ENCODE peak calls at places on chromosomes 16 and 17, in six cellular contexts. T is endothelial cell of umbilical vein, H is PC-3, Z is Karpas-422, G is HCT116, A is K562. M is an unnamed sample.

GRCh38 chr17:39485555-39485954 is 24.3 kb downstream of the CDK12 start:
- DNase-seq in T (no peak), H (peak), Z (no peak), G (peak), A (no peak), M (peak)

GRCh38 chr17:57625957-57626356 is 119.1 kb downstream of the CCDC182 start:
- DNase-seq in T (no peak), H (no peak), Z (no peak), G (no peak), A (no peak), M (no peak)

GRCh38 chr16:2179107-2179501 is 17.3 kb downstream of the CASKIN1 start:
- DNase-seq in T (no peak), H (no peak), Z (no peak), G (no peak), A (no peak), M (no peak)

GRCh38 chr16:67770371-67770991 is 35.9 kb downstream of the RANBP10 start:
- DNase-seq in T (peak), H (no peak), Z (no peak), G (no peak), A (no peak), M (no peak)

GRCh38 chr16:27401768-27402568 is at the start of gene IL21R:
- DNase-seq in T (no peak), H (no peak), Z (peak), G (no peak), A (peak), M (no peak)

GRCh38 chr17:1627219-1627986 is 1.2 kb downstream of the SLC43A2 start:
- DNase-seq in T (no peak), H (no peak), Z (peak), G (no peak), A (peak), M (no peak)

GRCh38 chr16:72285324-72285723 is 113.4 kb upstream of the PMFBP1 start:
- DNase-seq in T (no peak), H (no peak), Z (no peak), G (no peak), A (no peak), M (no peak)

GRCh38 chr17:7294614-7295153 is at the start of gene YBX2:
- DNase-seq in T (peak), H (peak), Z (peak), G (peak), A (no peak), M (no peak)

GRCh38 chr17:17913695-17914332 is 58.4 kb downstream of the TOM1L2 start:
- DNase-seq in T (peak), H (peak), Z (no peak), G (peak), A (peak), M (peak)

GRCh38 chr17:30379303-30380105 is 777 bp downstream of the CPD start:
- DNase-seq in T (peak), H (no peak), Z (peak), G (no peak), A (peak), M (no peak)

GRCh38 chr16:79069118-79069517 is 531.4 kb downstream of the MAF start:
- DNase-seq in T (no peak), H (no peak), Z (no peak), G (no peak), A (no peak), M (no peak)

GRCh38 chr17:66885417-66885816 is 50.5 kb downstream of the CACNG5 start:
- DNase-seq in T (no peak), H (no peak), Z (no peak), G (no peak), A (no peak), M (no peak)

GRCh38 chr17:50361561-50362480 is 11.2 kb downstream of the MRPL27 start:
- DNase-seq in T (peak), H (peak), Z (peak), G (peak), A (peak), M (no peak)

GRCh38 chr17:65228287-65228686 is 91.1 kb downstream of the RGS9 start:
- DNase-seq in T (no peak), H (no peak), Z (no peak), G (no peak), A (no peak), M (no peak)

GRCh38 chr17:68239967-68240366 is 7.9 kb upstream of the AMZ2 start:
- DNase-seq in T (no peak), H (no peak), Z (peak), G (no peak), A (no peak), M (no peak)
- H3K4me3 ChIP-seq in T (no peak), H (no peak), Z (peak), G (no peak), A (no peak), M (no peak)

DNA sequence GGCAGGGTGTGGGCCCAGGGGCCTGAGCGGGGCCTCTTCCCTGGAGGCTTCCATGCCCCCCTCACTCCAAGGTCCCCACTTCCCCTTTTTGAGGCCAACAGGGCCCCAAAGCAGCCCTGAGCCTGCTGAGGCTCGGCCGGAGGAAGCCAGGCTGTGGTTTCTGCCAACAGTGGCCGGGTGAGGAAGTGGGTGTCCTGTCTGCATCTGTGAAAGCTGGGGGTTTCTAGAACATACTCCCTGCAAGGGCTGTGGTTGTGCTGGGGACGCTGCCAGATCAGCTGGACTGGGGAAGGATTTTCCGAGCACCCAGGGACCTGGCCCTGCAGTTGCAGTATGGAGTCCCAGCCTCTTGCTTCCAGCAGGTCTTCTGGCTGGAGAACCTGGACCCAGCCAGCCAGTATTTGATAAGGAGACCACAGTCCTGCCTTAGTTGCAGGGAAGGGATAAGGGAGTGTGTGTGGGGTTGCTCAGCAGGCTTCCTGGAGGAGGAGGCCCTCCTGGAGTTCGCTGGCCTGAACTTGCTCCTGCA is 15.7 kb downstream of the ADCY7 start:
- DNase-seq in T (no peak), H (no peak), Z (peak), G (no peak), A (peak), M (no peak)
- H3K4me2 ChIP-seq in T (no peak), H (no peak), Z (peak), G (no peak), A (peak), M (no peak)

GRCh38 chr17:72117748-72118587 is 2.9 kb upstream of the SOX9 start:
- DNase-seq in T (no peak), H (no peak), Z (no peak), G (no peak), A (no peak), M (no peak)

GRCh38 chr17:72117470-72117747 is 3.4 kb upstream of the SOX9 start:
- DNase-seq in T (no peak), H (no peak), Z (no peak), G (no peak), A (no peak), M (no peak)

GRCh38 chr17:72113751-72114150 is 7.1 kb upstream of the SOX9 start:
- DNase-seq in T (no peak), H (no peak), Z (no peak), G (no peak), A (no peak), M (no peak)

GRCh38 chr17:72116692-72117469 is 3.9 kb upstream of the SOX9 start:
- DNase-seq in T (no peak), H (no peak), Z (no peak), G (no peak), A (no peak), M (no peak)

GRCh38 chr17:72115789-72116520 is 4.9 kb upstream of the SOX9 start:
- DNase-seq in T (no peak), H (no peak), Z (no peak), G (no peak), A (no peak), M (no peak)
- H3K4me3 ChIP-seq in T (no peak), H (no peak), Z (no peak), G (no peak), A (no peak), M (peak)

GRCh38 chr17:76024353-76024752 is 2.8 kb downstream of the EVPL start:
- DNase-seq in T (no peak), H (no peak), Z (no peak), G (no peak), A (no peak), M (no peak)

GRCh38 chr17:76025294-76025693 is 1.8 kb downstream of the EVPL start:
- DNase-seq in T (no peak), H (no peak), Z (no peak), G (no peak), A (no peak), M (no peak)

GRCh38 chr17:76023900-76024237 is 3.2 kb downstream of the EVPL start:
- DNase-seq in T (no peak), H (no peak), Z (no peak), G (no peak), A (no peak), M (no peak)

GRCh38 chr17:76026714-76027158 is 370 bp downstream of the EVPL start:
- DNase-seq in T (no peak), H (peak), Z (no peak), G (no peak), A (no peak), M (no peak)

DNA sequence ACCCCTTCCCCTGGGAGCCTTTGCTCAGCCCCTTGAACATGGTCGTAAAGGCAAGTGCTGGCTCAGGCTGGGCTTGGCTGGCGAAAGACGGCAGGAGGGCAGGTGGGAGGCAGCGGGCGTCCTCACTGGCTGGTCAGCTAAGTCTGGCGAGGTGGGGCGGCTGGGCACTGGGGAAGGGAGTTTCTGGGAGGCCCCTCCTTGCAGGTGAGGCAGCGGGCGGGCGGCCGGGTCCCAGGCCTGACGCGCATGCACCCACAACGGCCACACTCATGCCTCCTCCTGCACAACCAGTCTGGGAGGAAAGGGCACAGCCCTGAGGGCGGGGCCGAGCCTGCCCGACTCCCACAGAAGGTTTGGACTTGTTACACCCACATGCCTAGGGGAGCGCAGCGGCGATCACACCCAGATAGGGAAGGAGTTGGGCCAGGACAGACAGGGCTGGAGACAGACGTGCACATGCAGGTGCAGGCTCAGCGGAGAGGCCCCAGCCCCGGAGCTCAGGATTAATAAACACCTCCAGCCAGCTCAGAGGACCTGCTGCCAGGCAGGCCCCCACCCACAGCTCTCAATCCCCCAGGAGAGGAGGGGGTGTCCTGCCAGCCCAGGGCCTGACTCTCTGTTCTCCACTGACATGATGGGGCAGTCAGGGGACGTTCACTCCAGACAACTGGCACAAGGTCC is at the start of gene EVPL:
- DNase-seq in T (no peak), H (peak), Z (no peak), G (peak), A (no peak), M (peak)
- H3K4me2 ChIP-seq in T (no peak), H (peak), Z (no peak), G (peak), A (no peak), M (peak)

DNA sequence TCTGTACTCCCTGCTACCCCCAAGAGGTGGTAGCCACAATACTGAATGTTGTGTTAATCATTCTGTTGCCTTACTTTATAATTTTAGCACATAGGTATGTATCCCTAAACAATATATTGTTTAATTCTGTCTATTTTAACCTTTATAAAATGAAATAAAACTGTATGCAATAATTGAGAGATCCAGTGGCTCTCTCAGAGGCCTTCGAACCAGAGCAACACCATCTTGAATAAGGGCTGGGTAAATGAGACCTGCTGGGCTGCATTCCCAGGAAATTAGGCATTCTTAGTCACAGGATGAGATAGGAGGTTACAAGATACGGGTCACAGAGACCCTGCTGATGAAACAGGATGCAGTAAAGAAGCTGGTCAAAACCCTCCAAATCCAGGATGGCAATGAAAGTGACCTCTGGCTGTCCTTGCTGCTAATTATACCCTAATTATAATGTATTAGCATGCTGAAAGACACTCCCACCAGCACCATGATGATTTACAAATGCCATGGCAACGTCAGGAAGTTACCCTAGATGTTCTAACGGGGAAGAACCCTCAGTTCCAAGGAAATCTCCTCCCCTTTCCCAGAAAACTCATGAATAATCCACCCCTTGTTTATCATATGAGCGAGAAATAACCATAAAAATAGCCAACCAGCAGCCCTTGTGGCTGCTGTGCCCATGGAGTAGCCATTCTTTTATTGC is 2.0 kb upstream of the CANT1 start:
- DNase-seq in T (peak), H (peak), Z (no peak), G (peak), A (peak), M (no peak)
- H3K4me3 ChIP-seq in T (no peak), H (no peak), Z (no peak), G (no peak), A (no peak), M (no peak)

M was measured in keratinocyte.